ENCODE peak calls at places on chromosomes 13 and 19, in five cellular contexts. Q, L, N, A and T are unnamed samples. For H3K4me1 and H3K36me3, the result is how much of the 10 kb centered on the place peaks cover.

GRCh38 chr19:1279782-1280341 is 4.5 kb downstream of the FAM174C start:
- DNase-seq in L (peak), N (peak), Q (peak), A (peak), T (peak)

GRCh38 chr19:51371186-51371690 is 1.2 kb downstream of the NKG7 start:
- DNase-seq in L (no peak), N (no peak), A (no peak), Q (no peak), T (no peak)

GRCh38 chr19:16457195-16457953 is 14.4 kb downstream of the EPS15L1 start:
- DNase-seq in L (peak), Q (no peak), N (no peak), A (no peak), T (peak)

GRCh38 chr19:30085394-30085793 is 143.4 kb downstream of the URI1 start:
- DNase-seq in N (no peak), A (peak), L (no peak), Q (peak), T (no peak)

GRCh38 chr19:35307990-35308389 is 16.0 kb downstream of the MAG start:
- DNase-seq in N (no peak), Q (peak), L (no peak), A (no peak), T (no peak)

GRCh38 chr13:41944229-41944628 is 16.7 kb downstream of the VWA8 start:
- DNase-seq in A (no peak), Q (no peak), N (no peak), L (no peak), T (peak)

GRCh38 chr13:110944121-110944967 is 29.5 kb upstream of the ANKRD10 start:
- DNase-seq in L (no peak), Q (no peak), N (no peak), A (peak), T (peak)

GRCh38 chr19:33158365-33158764 is 26.5 kb downstream of the WDR88 start:
- DNase-seq in L (no peak), N (no peak), Q (no peak), A (no peak), T (no peak)

GRCh38 chr13:35771898-35772297 is 295.4 kb upstream of the MAB21L1 start:
- DNase-seq in Q (no peak), L (no peak), A (no peak), N (no peak), T (peak)

GRCh38 chr19:46447824-46448223 is 19.1 kb upstream of the PNMA8C start:
- DNase-seq in N (no peak), A (no peak), Q (no peak), L (no peak), T (no peak)

GRCh38 chr13:30974350-30974749 is 41.9 kb downstream of the TEX26 start:
- DNase-seq in L (no peak), A (no peak), Q (no peak), N (no peak), T (no peak)

GRCh38 chr19:17405250-17406038 is at the start of gene BST2:
- DNase-seq in N (peak), L (peak), Q (peak), A (no peak), T (no peak)

GRCh38 chr19:2309734-2310362 is 1.9 kb upstream of the LINGO3 start:
- DNase-seq in Q (peak), L (no peak), N (no peak), A (peak), T (peak)
- H3K4me1 ChIP-seq in Q (under half), L (under half), N (under half), A (under half), T (under half)

DNA sequence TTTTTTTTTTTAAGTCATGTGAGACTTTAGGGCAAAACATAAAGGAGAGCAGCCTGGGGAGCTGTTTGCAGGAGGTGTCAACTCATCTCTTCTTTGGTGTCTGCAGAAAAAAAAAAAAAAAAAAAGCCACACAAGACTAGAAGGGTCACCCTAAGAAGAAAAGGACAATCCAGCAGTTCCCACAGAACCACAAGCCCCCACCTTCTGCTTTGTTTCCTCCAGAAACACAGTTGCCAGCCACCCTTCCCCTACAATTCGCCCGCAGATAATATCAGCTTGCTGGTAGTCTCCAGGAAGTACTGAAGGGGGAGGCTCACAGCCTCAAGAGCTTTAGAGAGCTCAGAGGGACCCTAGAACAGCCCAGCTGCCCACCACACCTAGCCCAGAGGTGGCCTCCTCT is 22.3 kb upstream of the ZBTB7A start:
- DNase-seq in Q (no peak), N (no peak), L (no peak), A (no peak), T (no peak)
- H3K4me3 ChIP-seq in Q (no peak), N (peak), L (peak), A (no peak), T (no peak)

DNA sequence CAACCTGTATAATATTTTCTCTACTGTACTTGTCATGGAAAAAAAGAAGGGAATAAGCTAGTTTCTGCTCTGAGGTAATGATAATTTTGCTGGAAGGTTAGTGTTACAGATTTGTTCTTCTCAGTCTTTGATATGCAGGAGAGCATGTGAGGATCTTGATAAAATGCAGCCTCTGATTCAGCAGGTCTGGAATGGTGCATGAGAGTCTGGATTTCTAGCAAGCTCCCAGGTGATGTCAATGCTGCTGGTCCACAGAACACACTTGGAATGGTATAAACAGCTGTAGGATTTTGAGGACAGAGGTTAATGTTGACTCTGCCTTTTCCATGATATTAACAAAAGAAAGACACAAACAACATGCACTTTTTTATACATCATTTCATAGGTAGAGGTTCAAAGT is 173.6 kb downstream of the NDFIP2 start:
- DNase-seq in Q (no peak), L (no peak), A (no peak), N (no peak), T (no peak)
- H3K36me3 ChIP-seq in Q (under half), L (under half), A (under half), N (under half), T (under half)

GRCh38 chr13:98576215-98576945 is 527 bp downstream of the STK24 start:
- DNase-seq in A (peak), Q (peak), L (peak), N (peak), T (peak)

GRCh38 chr13:98575876-98576214 is 1.1 kb downstream of the STK24 start:
- DNase-seq in A (no peak), Q (no peak), L (no peak), N (no peak), T (no peak)

GRCh38 chr13:98576963-98577822 is at the start of gene STK24:
- DNase-seq in N (peak), A (peak), Q (peak), L (peak), T (peak)

GRCh38 chr13:98577823-98578285 is 947 bp upstream of the STK24 start:
- DNase-seq in N (no peak), L (no peak), A (no peak), Q (no peak), T (no peak)

DNA sequence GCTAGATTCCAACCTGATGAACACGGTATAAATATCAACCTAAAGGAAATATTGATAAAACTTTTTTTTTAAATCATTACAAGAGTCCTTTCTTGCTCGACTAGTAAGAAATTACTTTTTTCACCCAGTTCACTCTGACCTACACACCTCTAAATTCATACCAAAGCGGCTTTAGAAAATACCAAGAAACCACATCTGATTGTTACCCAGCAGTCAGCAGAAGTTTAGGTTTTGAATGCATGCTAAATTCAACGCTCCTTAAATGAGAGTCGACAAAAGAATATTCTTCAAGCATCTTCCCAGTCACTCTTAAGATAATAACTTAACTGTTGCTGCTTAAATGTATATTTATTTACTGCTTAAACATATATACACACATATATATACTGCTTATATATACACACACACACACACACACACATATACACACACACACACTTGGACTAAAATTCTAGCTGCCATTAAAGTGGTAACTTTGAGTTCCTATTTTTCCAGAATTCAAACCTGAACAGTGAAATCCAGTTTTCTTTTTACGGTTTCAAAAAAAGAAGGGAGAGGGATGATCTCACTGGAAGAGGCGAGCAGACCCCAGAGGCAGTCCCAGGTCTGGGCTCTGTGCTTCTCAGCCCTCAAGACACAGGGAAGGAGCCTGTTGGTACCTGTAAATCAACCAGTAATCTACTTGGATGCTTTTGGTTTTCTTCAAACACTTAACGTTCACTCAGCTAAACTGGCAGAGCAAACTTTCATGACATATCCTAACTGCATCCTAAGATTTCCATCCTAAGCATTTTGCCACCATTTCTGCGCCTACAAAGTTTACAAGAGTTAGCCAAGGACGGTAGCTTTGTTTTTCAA is 1.7 kb downstream of the STK24 start:
- DNase-seq in N (no peak), L (no peak), Q (no peak), A (no peak), T (peak)
- H3K4me1 ChIP-seq in N (under half), L (under half), Q (under half), A (under half), T (half or more)

GRCh38 chr13:113060557-113061270 is 44.9 kb upstream of the F7 start:
- DNase-seq in A (no peak), N (no peak), L (no peak), Q (no peak), T (no peak)
- H3K4me3 ChIP-seq in A (no peak), N (no peak), L (no peak), Q (no peak), T (no peak)

DNA sequence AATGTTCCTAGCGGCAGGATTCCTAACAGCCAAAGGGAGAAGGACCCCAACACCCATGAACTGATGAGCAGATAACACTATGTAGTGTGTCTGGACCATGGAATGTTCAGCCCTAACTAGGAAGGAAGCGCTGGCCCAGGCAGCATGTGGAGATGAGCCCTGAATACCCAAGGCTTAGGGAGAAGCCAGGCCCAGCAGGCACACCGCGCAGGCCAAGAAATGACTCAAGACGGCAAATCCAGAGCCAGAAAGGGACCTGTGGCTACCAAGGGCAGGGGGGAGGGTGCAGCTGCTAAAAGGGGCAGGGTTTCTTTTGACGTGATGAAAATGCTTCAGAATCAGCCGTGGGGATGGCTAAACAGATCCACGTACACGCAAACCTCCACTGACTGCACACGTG is 20.7 kb upstream of the TINCR start:
- DNase-seq in N (no peak), A (no peak), L (no peak), Q (no peak), T (no peak)
- H3K36me3 ChIP-seq in N (half or more), A (half or more), L (under half), Q (under half), T (half or more)

GRCh38 chr19:19488041-19488874 is 27.1 kb downstream of the TSSK6 start:
- DNase-seq in N (no peak), Q (peak), L (no peak), A (peak), T (no peak)
- H3K4me1 ChIP-seq in N (under half), Q (half or more), L (under half), A (under half), T (under half)

DNA sequence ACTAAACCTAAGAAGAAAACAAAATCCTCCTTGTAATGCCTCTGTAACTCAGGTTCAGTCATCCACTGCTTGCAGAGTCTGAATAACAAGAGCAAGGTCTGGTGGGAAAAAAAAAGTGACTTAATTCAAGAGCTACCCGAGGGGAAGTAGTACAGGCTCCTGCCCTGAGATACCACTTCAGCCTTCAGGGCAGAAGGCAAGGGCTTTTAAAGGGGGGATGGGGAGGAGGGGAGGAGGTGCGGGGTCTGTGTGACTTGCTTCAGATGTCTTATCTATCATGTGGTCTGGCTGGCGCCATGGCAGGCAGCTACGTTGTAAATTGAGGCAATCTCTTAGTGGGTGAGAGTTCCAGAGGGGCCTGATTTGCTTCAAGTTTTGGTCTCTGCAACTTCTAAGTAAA is 66.7 kb downstream of the LRRC63 start:
- DNase-seq in Q (no peak), L (no peak), A (no peak), N (no peak), T (no peak)
- H3K4me3 ChIP-seq in Q (no peak), L (no peak), A (no peak), N (no peak), T (no peak)